ENCODE peak calls at places on chromosomes 1 and 21, in six cellular contexts. G is NCI-H146; C is stimulated activated CD8-positive, alpha-beta memory T cell treated with anti-CD3 and anti-CD28 coated beads, Interleukin-15, amount 100 ng/mL, for 4 hours; U is CD4-positive, alpha-beta T cell; V is left kidney; X is left ventricle myocardium inferior. I is an unnamed sample.
A peak's percentile ranks its signal among the peaks of the same experiment; 100 is the strongest.

GRCh38 chr1:245156041-245156735 is 1.4 kb downstream of the KIF26B start:
- DNase-seq in G (peak; percentile 97), C (peak; percentile 54), U (peak; percentile 47), V (peak; percentile 95), X (peak; percentile 80), I (peak; percentile 61)

GRCh38 chr1:5688479-5689077 is 303.6 kb downstream of the NPHP4 start:
- DNase-seq in G (no peak), C (no peak), U (no peak), V (no peak), X (no peak), I (no peak)

GRCh38 chr1:226632922-226633351 is 84.4 kb downstream of the STUM start:
- DNase-seq in G (no peak), C (no peak), U (no peak), V (peak; percentile 29), X (no peak), I (no peak)

GRCh38 chr1:107952989-107953388 is 12.0 kb downstream of the VAV3 start:
- DNase-seq in G (no peak), C (no peak), U (no peak), V (peak; percentile 23), X (no peak), I (no peak)

GRCh38 chr1:153842006-153842471 is 66.8 kb downstream of the SLC27A3 start:
- DNase-seq in G (no peak), C (no peak), U (no peak), V (no peak), X (no peak), I (no peak)

GRCh38 chr1:209870151-209870831 is 42.5 kb downstream of the UTP25 start:
- DNase-seq in G (no peak), C (no peak), U (no peak), V (no peak), X (no peak), I (no peak)

GRCh38 chr1:247054992-247055415 is 23.6 kb downstream of the ZNF670 start:
- DNase-seq in G (no peak), C (no peak), U (no peak), V (no peak), X (no peak), I (no peak)

GRCh38 chr1:6831368-6831767 is 46.1 kb downstream of the CAMTA1 start:
- DNase-seq in G (no peak), C (no peak), U (no peak), V (no peak), X (no peak), I (no peak)

GRCh38 chr1:45608475-45609156 is 15.2 kb downstream of the CCDC17 start:
- DNase-seq in G (no peak), C (no peak), U (no peak), V (peak; percentile 7), X (no peak), I (no peak)

GRCh38 chr1:181059435-181059834 is 25.7 kb downstream of the MR1 start:
- DNase-seq in G (no peak), C (no peak), U (no peak), V (no peak), X (no peak), I (no peak)

GRCh38 chr1:113686891-113687624 is 72.2 kb downstream of the PHTF1 start:
- DNase-seq in G (no peak), C (no peak), U (no peak), V (no peak), X (no peak), I (no peak)

GRCh38 chr1:17128361-17128760 is 9.1 kb upstream of the PADI2 start:
- DNase-seq in G (peak; percentile 51), C (no peak), U (no peak), V (no peak), X (no peak), I (no peak)

GRCh38 chr21:44548381-44548780 is 2.9 kb downstream of the KRTAP10-2 start:
- DNase-seq in G (no peak), C (no peak), U (no peak), V (no peak), X (no peak), I (no peak)

GRCh38 chr1:10160173-10160572 is 50.2 kb upstream of the KIF1B start:
- DNase-seq in G (no peak), C (no peak), U (no peak), V (no peak), X (no peak), I (no peak)

GRCh38 chr1:95994643-95995042 is 726.9 kb upstream of the PTBP2 start:
- DNase-seq in G (no peak), C (no peak), U (no peak), V (no peak), X (no peak), I (no peak)

GRCh38 chr21:21631961-21632360 is 633.8 kb downstream of the NCAM2 start:
- DNase-seq in G (no peak), C (no peak), U (no peak), V (no peak), X (no peak), I (no peak)

GRCh38 chr21:16425297-16425696 is 695.5 kb downstream of the USP25 start:
- DNase-seq in G (no peak), C (no peak), U (no peak), V (no peak), X (no peak), I (no peak)

GRCh38 chr1:230768903-230769570 is 21.8 kb downstream of the CAPN9 start:
- DNase-seq in G (no peak), C (no peak), U (no peak), V (peak; percentile 50), X (no peak), I (no peak)

GRCh38 chr1:36420836-36421317 is 23.2 kb upstream of the LSM10 start:
- DNase-seq in G (peak; percentile 55), C (peak; percentile 64), U (peak; percentile 87), V (peak; percentile 91), X (peak; percentile 86), I (peak; percentile 85)

GRCh38 chr1:201911827-201912571 is 23.3 kb downstream of the SHISA4 start:
- DNase-seq in G (peak; percentile 68), C (no peak), U (no peak), V (no peak), X (no peak), I (no peak)

GRCh38 chr21:17667256-17667655 is 54.6 kb upstream of the BTG3 start:
- DNase-seq in G (no peak), C (no peak), U (no peak), V (no peak), X (no peak), I (no peak)

GRCh38 chr1:168360151-168360550 is 79.5 kb downstream of the TBX19 start:
- DNase-seq in G (no peak), C (no peak), U (no peak), V (no peak), X (no peak), I (no peak)

GRCh38 chr1:39816431-39817090 is 27.9 kb upstream of the BMP8B start:
- DNase-seq in G (peak; percentile 36), C (peak; percentile 34), U (peak; percentile 40), V (peak; percentile 87), X (peak; percentile 69), I (peak; percentile 51)

GRCh38 chr1:205147191-205147590 is 25.4 kb upstream of the RBBP5 start:
- DNase-seq in G (no peak), C (no peak), U (no peak), V (no peak), X (no peak), I (no peak)

GRCh38 chr1:191022856-191023255 is 545.2 kb upstream of the BRINP3 start:
- DNase-seq in G (no peak), C (no peak), U (no peak), V (no peak), X (no peak), I (no peak)

GRCh38 chr1:221680085-221680484 is 61.8 kb downstream of the DUSP10 start:
- DNase-seq in G (no peak), C (no peak), U (no peak), V (no peak), X (no peak), I (no peak)

GRCh38 chr1:15123298-15123697 is 30.2 kb upstream of the TMEM51 start:
- DNase-seq in G (peak; percentile 11), C (no peak), U (no peak), V (no peak), X (no peak), I (no peak)

GRCh38 chr1:107147813-107148212 is 7.0 kb downstream of the NTNG1 start:
- DNase-seq in G (peak; percentile 90), C (no peak), U (no peak), V (no peak), X (no peak), I (no peak)